ENCODE peak calls at places on chromosomes 11 and 22, in nine cellular contexts. One of them, this sample, is unnamed.

GRCh38 chr11:124763156-124763947 is 1.3 kb upstream of the ESAM start:
- DNase-seq in pancreas: peak
- DNase-seq in tibial artery: peak
- DNase-seq in coronary artery: peak
- DNase-seq in type B pancreatic cell: no peak
- DNase-seq in suprapubic skin: peak
- DNase-seq in stomach: peak
- DNase-seq in neural progenitor cell: peak
- DNase-seq in RWPE2: peak
- DNase-seq in this sample: peak

GRCh38 chr11:43736502-43737193 is 56.1 kb downstream of the HSD17B12 start:
- DNase-seq in pancreas: no peak
- DNase-seq in tibial artery: no peak
- DNase-seq in coronary artery: no peak
- DNase-seq in type B pancreatic cell: no peak
- DNase-seq in suprapubic skin: no peak
- DNase-seq in stomach: no peak
- DNase-seq in neural progenitor cell: no peak
- DNase-seq in RWPE2: no peak
- DNase-seq in this sample: no peak

GRCh38 chr11:17407575-17407974 is 19.1 kb upstream of the KCNJ11 start:
- DNase-seq in pancreas: peak
- DNase-seq in tibial artery: no peak
- DNase-seq in coronary artery: no peak
- DNase-seq in type B pancreatic cell: no peak
- DNase-seq in suprapubic skin: no peak
- DNase-seq in stomach: no peak
- DNase-seq in neural progenitor cell: no peak
- DNase-seq in RWPE2: no peak
- DNase-seq in this sample: no peak

GRCh38 chr11:107457205-107457557 is 444 bp downstream of the CWF19L2 start:
- DNase-seq in pancreas: no peak
- DNase-seq in tibial artery: no peak
- DNase-seq in coronary artery: no peak
- DNase-seq in type B pancreatic cell: no peak
- DNase-seq in suprapubic skin: no peak
- DNase-seq in stomach: no peak
- DNase-seq in neural progenitor cell: peak
- DNase-seq in RWPE2: no peak
- DNase-seq in this sample: no peak

GRCh38 chr22:36244522-36245391 is 5.4 kb upstream of the APOL2 start:
- DNase-seq in pancreas: no peak
- DNase-seq in tibial artery: no peak
- DNase-seq in coronary artery: peak
- DNase-seq in type B pancreatic cell: no peak
- DNase-seq in suprapubic skin: no peak
- DNase-seq in stomach: no peak
- DNase-seq in neural progenitor cell: no peak
- DNase-seq in RWPE2: peak
- DNase-seq in this sample: no peak

GRCh38 chr11:94186342-94187203 is 57.9 kb downstream of the PANX1 start:
- DNase-seq in pancreas: no peak
- DNase-seq in tibial artery: no peak
- DNase-seq in coronary artery: no peak
- DNase-seq in type B pancreatic cell: no peak
- DNase-seq in suprapubic skin: no peak
- DNase-seq in stomach: no peak
- DNase-seq in neural progenitor cell: no peak
- DNase-seq in RWPE2: no peak
- DNase-seq in this sample: no peak

GRCh38 chr11:69862797-69863543 is 43.8 kb upstream of the FGF3 start:
- DNase-seq in pancreas: no peak
- DNase-seq in tibial artery: peak
- DNase-seq in coronary artery: peak
- DNase-seq in type B pancreatic cell: no peak
- DNase-seq in suprapubic skin: no peak
- DNase-seq in stomach: no peak
- DNase-seq in neural progenitor cell: no peak
- DNase-seq in RWPE2: no peak
- DNase-seq in this sample: no peak

GRCh38 chr11:47464479-47464878 is 15.5 kb upstream of the RAPSN start:
- DNase-seq in pancreas: no peak
- DNase-seq in tibial artery: peak
- DNase-seq in coronary artery: no peak
- DNase-seq in type B pancreatic cell: no peak
- DNase-seq in suprapubic skin: no peak
- DNase-seq in stomach: no peak
- DNase-seq in neural progenitor cell: peak
- DNase-seq in RWPE2: no peak
- DNase-seq in this sample: no peak

GRCh38 chr11:62124186-62125113 is 639 bp downstream of the INCENP start:
- DNase-seq in pancreas: peak
- DNase-seq in tibial artery: peak
- DNase-seq in coronary artery: peak
- DNase-seq in type B pancreatic cell: no peak
- DNase-seq in suprapubic skin: no peak
- DNase-seq in stomach: no peak
- DNase-seq in neural progenitor cell: peak
- DNase-seq in RWPE2: no peak
- DNase-seq in this sample: peak

GRCh38 chr11:2776351-2777061 is 76.7 kb upstream of the KCNQ1OT1 start:
- DNase-seq in pancreas: peak
- DNase-seq in tibial artery: peak
- DNase-seq in coronary artery: peak
- DNase-seq in type B pancreatic cell: peak
- DNase-seq in suprapubic skin: peak
- DNase-seq in stomach: peak
- DNase-seq in neural progenitor cell: no peak
- DNase-seq in RWPE2: no peak
- DNase-seq in this sample: no peak

GRCh38 chr11:120063686-120064340 is 74.1 kb downstream of the TRIM29 start:
- DNase-seq in pancreas: no peak
- DNase-seq in tibial artery: no peak
- DNase-seq in coronary artery: peak
- DNase-seq in type B pancreatic cell: peak
- DNase-seq in suprapubic skin: peak
- DNase-seq in stomach: no peak
- DNase-seq in neural progenitor cell: no peak
- DNase-seq in RWPE2: no peak
- DNase-seq in this sample: no peak

DNA sequence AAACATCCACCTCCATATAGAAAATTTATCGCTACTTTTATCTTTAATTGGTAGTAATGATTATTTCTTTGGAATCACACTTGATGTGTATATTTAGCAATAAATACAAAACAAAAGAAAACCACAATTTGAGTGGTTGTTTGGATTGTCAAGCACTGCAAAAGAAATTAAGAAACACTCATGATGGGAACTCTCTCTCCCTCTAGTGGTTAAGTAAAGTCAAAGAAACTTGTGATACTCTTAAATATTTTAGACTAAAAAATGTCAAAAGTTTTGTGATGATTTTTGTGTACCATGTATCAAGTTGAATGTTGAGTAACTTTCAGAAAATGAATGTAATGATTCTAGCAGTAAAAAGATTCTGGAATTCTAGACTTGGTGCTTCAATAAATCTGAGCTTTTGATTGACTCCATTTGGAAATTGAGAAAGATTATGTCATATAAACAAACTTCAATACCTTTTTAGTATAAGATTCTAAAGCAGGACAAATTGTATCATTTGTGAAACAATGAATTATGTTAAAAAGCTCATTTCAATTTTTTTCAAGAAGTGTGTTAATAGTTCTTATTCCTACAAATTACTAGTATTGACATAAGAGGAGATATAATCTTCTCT is 20.8 kb downstream of the MUC15 start:
- DNase-seq in pancreas: no peak
- DNase-seq in tibial artery: no peak
- DNase-seq in coronary artery: no peak
- DNase-seq in type B pancreatic cell: no peak
- DNase-seq in suprapubic skin: no peak
- DNase-seq in stomach: no peak
- DNase-seq in neural progenitor cell: no peak
- DNase-seq in RWPE2: no peak
- DNase-seq in this sample: no peak
- TF ChIP-seq CTCF in pancreas: no peak
- TF ChIP-seq CTCF in tibial artery: no peak
- TF ChIP-seq CTCF in coronary artery: no peak
- TF ChIP-seq CTCF in type B pancreatic cell: peak
- TF ChIP-seq CTCF in suprapubic skin: no peak
- TF ChIP-seq CTCF in stomach: no peak
- TF ChIP-seq CTCF in neural progenitor cell: peak
- TF ChIP-seq CTCF in RWPE2: peak
- TF ChIP-seq CTCF in this sample: peak

GRCh38 chr11:77560605-77561004 is 29.1 kb upstream of the AQP11 start:
- DNase-seq in pancreas: no peak
- DNase-seq in tibial artery: no peak
- DNase-seq in coronary artery: no peak
- DNase-seq in type B pancreatic cell: no peak
- DNase-seq in suprapubic skin: no peak
- DNase-seq in stomach: no peak
- DNase-seq in neural progenitor cell: no peak
- DNase-seq in RWPE2: no peak
- DNase-seq in this sample: no peak

GRCh38 chr11:77561257-77561656 is 28.5 kb upstream of the AQP11 start:
- DNase-seq in pancreas: no peak
- DNase-seq in tibial artery: no peak
- DNase-seq in coronary artery: no peak
- DNase-seq in type B pancreatic cell: no peak
- DNase-seq in suprapubic skin: no peak
- DNase-seq in stomach: no peak
- DNase-seq in neural progenitor cell: no peak
- DNase-seq in RWPE2: no peak
- DNase-seq in this sample: no peak

GRCh38 chr11:77559686-77560425 is 29.9 kb upstream of the AQP11 start:
- DNase-seq in pancreas: no peak
- DNase-seq in tibial artery: no peak
- DNase-seq in coronary artery: no peak
- DNase-seq in type B pancreatic cell: no peak
- DNase-seq in suprapubic skin: no peak
- DNase-seq in stomach: no peak
- DNase-seq in neural progenitor cell: no peak
- DNase-seq in RWPE2: no peak
- DNase-seq in this sample: peak

GRCh38 chr11:77558380-77558779 is 31.4 kb upstream of the AQP11 start:
- DNase-seq in pancreas: no peak
- DNase-seq in tibial artery: no peak
- DNase-seq in coronary artery: no peak
- DNase-seq in type B pancreatic cell: no peak
- DNase-seq in suprapubic skin: no peak
- DNase-seq in stomach: no peak
- DNase-seq in neural progenitor cell: no peak
- DNase-seq in RWPE2: no peak
- DNase-seq in this sample: no peak

GRCh38 chr11:77557553-77557952 is 32.2 kb upstream of the AQP11 start:
- DNase-seq in pancreas: no peak
- DNase-seq in tibial artery: no peak
- DNase-seq in coronary artery: no peak
- DNase-seq in type B pancreatic cell: no peak
- DNase-seq in suprapubic skin: no peak
- DNase-seq in stomach: no peak
- DNase-seq in neural progenitor cell: peak
- DNase-seq in RWPE2: no peak
- DNase-seq in this sample: peak
- TF ChIP-seq CTCF in pancreas: no peak
- TF ChIP-seq CTCF in tibial artery: no peak
- TF ChIP-seq CTCF in coronary artery: no peak
- TF ChIP-seq CTCF in type B pancreatic cell: peak
- TF ChIP-seq CTCF in suprapubic skin: no peak
- TF ChIP-seq CTCF in stomach: no peak
- TF ChIP-seq CTCF in neural progenitor cell: peak
- TF ChIP-seq CTCF in RWPE2: peak
- TF ChIP-seq CTCF in this sample: peak

GRCh38 chr11:110367571-110367970 is 62.2 kb upstream of the FDX1 start:
- DNase-seq in pancreas: no peak
- DNase-seq in tibial artery: no peak
- DNase-seq in coronary artery: no peak
- DNase-seq in type B pancreatic cell: no peak
- DNase-seq in suprapubic skin: no peak
- DNase-seq in stomach: no peak
- DNase-seq in neural progenitor cell: no peak
- DNase-seq in RWPE2: no peak
- DNase-seq in this sample: no peak
- TF ChIP-seq CTCF in pancreas: no peak
- TF ChIP-seq CTCF in tibial artery: no peak
- TF ChIP-seq CTCF in coronary artery: no peak
- TF ChIP-seq CTCF in type B pancreatic cell: peak
- TF ChIP-seq CTCF in suprapubic skin: no peak
- TF ChIP-seq CTCF in stomach: peak
- TF ChIP-seq CTCF in neural progenitor cell: no peak
- TF ChIP-seq CTCF in RWPE2: peak
- TF ChIP-seq CTCF in this sample: peak

GRCh38 chr11:68842427-68843051 is 823 bp upstream of the CPT1A start:
- DNase-seq in pancreas: peak
- DNase-seq in tibial artery: no peak
- DNase-seq in coronary artery: no peak
- DNase-seq in type B pancreatic cell: no peak
- DNase-seq in suprapubic skin: peak
- DNase-seq in stomach: no peak
- DNase-seq in neural progenitor cell: no peak
- DNase-seq in RWPE2: no peak
- DNase-seq in this sample: no peak
- TF ChIP-seq CTCF in pancreas: no peak
- TF ChIP-seq CTCF in tibial artery: no peak
- TF ChIP-seq CTCF in coronary artery: no peak
- TF ChIP-seq CTCF in type B pancreatic cell: no peak
- TF ChIP-seq CTCF in suprapubic skin: no peak
- TF ChIP-seq CTCF in stomach: no peak
- TF ChIP-seq CTCF in neural progenitor cell: no peak
- TF ChIP-seq CTCF in RWPE2: no peak
- TF ChIP-seq CTCF in this sample: no peak